ENCODE peak calls at places on chromosomes 1 and 21, in eight cellular contexts. One of them, this sample, is unnamed.

GRCh38 chr1:200670215-200671118 is 760 bp upstream of the DDX59 start:
- DNase-seq in tibial artery: peak
- DNase-seq in GM23248: peak
- DNase-seq in lower lobe of right lung: peak
- DNase-seq in K562: peak
- DNase-seq in CD4-positive, CD25-positive, alpha-beta regulatory T cell: peak
- DNase-seq in CD8-positive, alpha-beta T cell: no peak
- DNase-seq in endodermal cell: no peak
- DNase-seq in this sample: no peak

GRCh38 chr1:101198842-101199636 is 37.8 kb upstream of the S1PR1 start:
- DNase-seq in tibial artery: no peak
- DNase-seq in GM23248: no peak
- DNase-seq in lower lobe of right lung: no peak
- DNase-seq in K562: peak
- DNase-seq in CD4-positive, CD25-positive, alpha-beta regulatory T cell: no peak
- DNase-seq in CD8-positive, alpha-beta T cell: no peak
- DNase-seq in endodermal cell: no peak
- DNase-seq in this sample: no peak

GRCh38 chr1:94098585-94099111 is 22.3 kb downstream of the ABCA4 start:
- DNase-seq in tibial artery: no peak
- DNase-seq in GM23248: no peak
- DNase-seq in lower lobe of right lung: no peak
- DNase-seq in K562: no peak
- DNase-seq in CD4-positive, CD25-positive, alpha-beta regulatory T cell: no peak
- DNase-seq in CD8-positive, alpha-beta T cell: no peak
- DNase-seq in endodermal cell: no peak
- DNase-seq in this sample: no peak

GRCh38 chr1:78325293-78325692 is 165.5 kb upstream of the PTGFR start:
- DNase-seq in tibial artery: no peak
- DNase-seq in GM23248: no peak
- DNase-seq in lower lobe of right lung: no peak
- DNase-seq in K562: no peak
- DNase-seq in CD4-positive, CD25-positive, alpha-beta regulatory T cell: no peak
- DNase-seq in CD8-positive, alpha-beta T cell: no peak
- DNase-seq in endodermal cell: peak
- DNase-seq in this sample: no peak

GRCh38 chr1:14282583-14283186 is 315.8 kb upstream of the KAZN start:
- DNase-seq in tibial artery: no peak
- DNase-seq in GM23248: peak
- DNase-seq in lower lobe of right lung: no peak
- DNase-seq in K562: no peak
- DNase-seq in CD4-positive, CD25-positive, alpha-beta regulatory T cell: no peak
- DNase-seq in CD8-positive, alpha-beta T cell: no peak
- DNase-seq in endodermal cell: peak
- DNase-seq in this sample: no peak

GRCh38 chr1:247437551-247438535 is 20.1 kb downstream of the OR2B11 start:
- DNase-seq in tibial artery: no peak
- DNase-seq in GM23248: no peak
- DNase-seq in lower lobe of right lung: no peak
- DNase-seq in K562: no peak
- DNase-seq in CD4-positive, CD25-positive, alpha-beta regulatory T cell: no peak
- DNase-seq in CD8-positive, alpha-beta T cell: no peak
- DNase-seq in endodermal cell: no peak
- DNase-seq in this sample: no peak

GRCh38 chr1:151839457-151840409 is at the start of gene C2CD4D:
- DNase-seq in tibial artery: peak
- DNase-seq in GM23248: no peak
- DNase-seq in lower lobe of right lung: peak
- DNase-seq in K562: no peak
- DNase-seq in CD4-positive, CD25-positive, alpha-beta regulatory T cell: peak
- DNase-seq in CD8-positive, alpha-beta T cell: peak
- DNase-seq in endodermal cell: peak
- DNase-seq in this sample: peak

GRCh38 chr1:109151146-109151545 is 37.2 kb downstream of the ELAPOR1 start:
- DNase-seq in tibial artery: no peak
- DNase-seq in GM23248: peak
- DNase-seq in lower lobe of right lung: no peak
- DNase-seq in K562: peak
- DNase-seq in CD4-positive, CD25-positive, alpha-beta regulatory T cell: no peak
- DNase-seq in CD8-positive, alpha-beta T cell: no peak
- DNase-seq in endodermal cell: peak
- DNase-seq in this sample: no peak

GRCh38 chr21:44471341-44471740 is 16.0 kb downstream of the LRRC3 start:
- DNase-seq in tibial artery: no peak
- DNase-seq in GM23248: no peak
- DNase-seq in lower lobe of right lung: no peak
- DNase-seq in K562: no peak
- DNase-seq in CD4-positive, CD25-positive, alpha-beta regulatory T cell: no peak
- DNase-seq in CD8-positive, alpha-beta T cell: no peak
- DNase-seq in endodermal cell: no peak
- DNase-seq in this sample: no peak

GRCh38 chr1:109306832-109307362 is at the start of gene MYBPHL:
- DNase-seq in tibial artery: no peak
- DNase-seq in GM23248: no peak
- DNase-seq in lower lobe of right lung: peak
- DNase-seq in K562: no peak
- DNase-seq in CD4-positive, CD25-positive, alpha-beta regulatory T cell: no peak
- DNase-seq in CD8-positive, alpha-beta T cell: no peak
- DNase-seq in endodermal cell: peak
- DNase-seq in this sample: no peak

GRCh38 chr1:237863234-237863633 is 27.5 kb downstream of the ZP4 start:
- DNase-seq in tibial artery: no peak
- DNase-seq in GM23248: no peak
- DNase-seq in lower lobe of right lung: no peak
- DNase-seq in K562: no peak
- DNase-seq in CD4-positive, CD25-positive, alpha-beta regulatory T cell: no peak
- DNase-seq in CD8-positive, alpha-beta T cell: no peak
- DNase-seq in endodermal cell: peak
- DNase-seq in this sample: no peak

GRCh38 chr1:60425528-60425927 is 352.0 kb upstream of the C1orf87 start:
- DNase-seq in tibial artery: no peak
- DNase-seq in GM23248: peak
- DNase-seq in lower lobe of right lung: no peak
- DNase-seq in K562: peak
- DNase-seq in CD4-positive, CD25-positive, alpha-beta regulatory T cell: no peak
- DNase-seq in CD8-positive, alpha-beta T cell: no peak
- DNase-seq in endodermal cell: peak
- DNase-seq in this sample: no peak

GRCh38 chr21:37915516-37915915 is 741 bp downstream of the KCNJ6 start:
- DNase-seq in tibial artery: no peak
- DNase-seq in GM23248: no peak
- DNase-seq in lower lobe of right lung: no peak
- DNase-seq in K562: no peak
- DNase-seq in CD4-positive, CD25-positive, alpha-beta regulatory T cell: no peak
- DNase-seq in CD8-positive, alpha-beta T cell: no peak
- DNase-seq in endodermal cell: no peak
- DNase-seq in this sample: no peak

GRCh38 chr1:110210604-110211502 is 739 bp downstream of the KCNC4 start:
- DNase-seq in tibial artery: peak
- DNase-seq in GM23248: peak
- DNase-seq in lower lobe of right lung: peak
- DNase-seq in K562: peak
- DNase-seq in CD4-positive, CD25-positive, alpha-beta regulatory T cell: peak
- DNase-seq in CD8-positive, alpha-beta T cell: peak
- DNase-seq in endodermal cell: peak
- DNase-seq in this sample: peak

GRCh38 chr1:12434174-12434573 is 183.8 kb downstream of the DHRS3 start:
- DNase-seq in tibial artery: no peak
- DNase-seq in GM23248: peak
- DNase-seq in lower lobe of right lung: no peak
- DNase-seq in K562: peak
- DNase-seq in CD4-positive, CD25-positive, alpha-beta regulatory T cell: no peak
- DNase-seq in CD8-positive, alpha-beta T cell: peak
- DNase-seq in endodermal cell: no peak
- DNase-seq in this sample: peak

GRCh38 chr1:15153184-15153841 is at the start of gene TMEM51:
- DNase-seq in tibial artery: no peak
- DNase-seq in GM23248: peak
- DNase-seq in lower lobe of right lung: peak
- DNase-seq in K562: peak
- DNase-seq in CD4-positive, CD25-positive, alpha-beta regulatory T cell: no peak
- DNase-seq in CD8-positive, alpha-beta T cell: no peak
- DNase-seq in endodermal cell: peak
- DNase-seq in this sample: no peak

GRCh38 chr1:112938188-112938587 is 17.8 kb downstream of the SLC16A1 start:
- DNase-seq in tibial artery: no peak
- DNase-seq in GM23248: no peak
- DNase-seq in lower lobe of right lung: no peak
- DNase-seq in K562: no peak
- DNase-seq in CD4-positive, CD25-positive, alpha-beta regulatory T cell: no peak
- DNase-seq in CD8-positive, alpha-beta T cell: no peak
- DNase-seq in endodermal cell: no peak
- DNase-seq in this sample: no peak

GRCh38 chr21:37073417-37074194 is 552 bp downstream of the TTC3 start:
- DNase-seq in tibial artery: no peak
- DNase-seq in GM23248: peak
- DNase-seq in lower lobe of right lung: peak
- DNase-seq in K562: peak
- DNase-seq in CD4-positive, CD25-positive, alpha-beta regulatory T cell: peak
- DNase-seq in CD8-positive, alpha-beta T cell: peak
- DNase-seq in endodermal cell: no peak
- DNase-seq in this sample: peak

GRCh38 chr21:42056996-42057689 is 14.0 kb upstream of the UMODL1 start:
- DNase-seq in tibial artery: peak
- DNase-seq in GM23248: peak
- DNase-seq in lower lobe of right lung: peak
- DNase-seq in K562: no peak
- DNase-seq in CD4-positive, CD25-positive, alpha-beta regulatory T cell: no peak
- DNase-seq in CD8-positive, alpha-beta T cell: no peak
- DNase-seq in endodermal cell: no peak
- DNase-seq in this sample: no peak

DNA sequence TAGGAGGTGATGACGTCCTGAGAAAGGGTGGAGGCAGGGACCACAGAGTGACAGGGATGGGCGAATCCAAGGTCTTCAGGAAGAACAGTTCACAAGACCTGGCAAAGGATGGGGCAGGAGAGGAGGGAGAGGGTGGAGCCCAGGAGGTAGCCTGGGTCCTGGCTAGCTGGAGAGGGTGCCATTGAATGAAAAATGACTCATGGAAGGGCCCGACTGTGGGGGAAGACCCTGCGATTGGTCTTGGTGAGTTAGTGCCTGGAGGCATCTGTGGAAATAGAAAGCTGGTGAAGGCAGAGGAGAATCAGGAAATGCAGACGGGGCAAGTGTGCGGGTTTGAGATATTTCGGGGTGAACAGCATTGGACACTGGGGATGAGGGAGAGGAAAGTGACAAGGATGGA is 60.3 kb upstream of the SLC45A1 start:
- DNase-seq in tibial artery: no peak
- DNase-seq in GM23248: no peak
- DNase-seq in lower lobe of right lung: no peak
- DNase-seq in K562: no peak
- DNase-seq in CD4-positive, CD25-positive, alpha-beta regulatory T cell: no peak
- DNase-seq in CD8-positive, alpha-beta T cell: no peak
- DNase-seq in endodermal cell: no peak
- DNase-seq in this sample: no peak
- H3K27ac ChIP-seq in tibial artery: no peak
- H3K27ac ChIP-seq in GM23248: no peak
- H3K27ac ChIP-seq in lower lobe of right lung: peak
- H3K27ac ChIP-seq in K562: no peak
- H3K27ac ChIP-seq in CD4-positive, CD25-positive, alpha-beta regulatory T cell: no peak
- H3K27ac ChIP-seq in CD8-positive, alpha-beta T cell: no peak
- H3K27ac ChIP-seq in endodermal cell: no peak
- H3K27ac ChIP-seq in this sample: no peak

GRCh38 chr1:234019387-234019786 is 114.9 kb downstream of the SLC35F3 start:
- DNase-seq in tibial artery: no peak
- DNase-seq in GM23248: no peak
- DNase-seq in lower lobe of right lung: no peak
- DNase-seq in K562: no peak
- DNase-seq in CD4-positive, CD25-positive, alpha-beta regulatory T cell: no peak
- DNase-seq in CD8-positive, alpha-beta T cell: no peak
- DNase-seq in endodermal cell: no peak
- DNase-seq in this sample: no peak
- H3K27ac ChIP-seq in tibial artery: no peak
- H3K27ac ChIP-seq in GM23248: no peak
- H3K27ac ChIP-seq in lower lobe of right lung: no peak
- H3K27ac ChIP-seq in K562: no peak
- H3K27ac ChIP-seq in CD4-positive, CD25-positive, alpha-beta regulatory T cell: no peak
- H3K27ac ChIP-seq in CD8-positive, alpha-beta T cell: no peak
- H3K27ac ChIP-seq in endodermal cell: no peak
- H3K27ac ChIP-seq in this sample: no peak

DNA sequence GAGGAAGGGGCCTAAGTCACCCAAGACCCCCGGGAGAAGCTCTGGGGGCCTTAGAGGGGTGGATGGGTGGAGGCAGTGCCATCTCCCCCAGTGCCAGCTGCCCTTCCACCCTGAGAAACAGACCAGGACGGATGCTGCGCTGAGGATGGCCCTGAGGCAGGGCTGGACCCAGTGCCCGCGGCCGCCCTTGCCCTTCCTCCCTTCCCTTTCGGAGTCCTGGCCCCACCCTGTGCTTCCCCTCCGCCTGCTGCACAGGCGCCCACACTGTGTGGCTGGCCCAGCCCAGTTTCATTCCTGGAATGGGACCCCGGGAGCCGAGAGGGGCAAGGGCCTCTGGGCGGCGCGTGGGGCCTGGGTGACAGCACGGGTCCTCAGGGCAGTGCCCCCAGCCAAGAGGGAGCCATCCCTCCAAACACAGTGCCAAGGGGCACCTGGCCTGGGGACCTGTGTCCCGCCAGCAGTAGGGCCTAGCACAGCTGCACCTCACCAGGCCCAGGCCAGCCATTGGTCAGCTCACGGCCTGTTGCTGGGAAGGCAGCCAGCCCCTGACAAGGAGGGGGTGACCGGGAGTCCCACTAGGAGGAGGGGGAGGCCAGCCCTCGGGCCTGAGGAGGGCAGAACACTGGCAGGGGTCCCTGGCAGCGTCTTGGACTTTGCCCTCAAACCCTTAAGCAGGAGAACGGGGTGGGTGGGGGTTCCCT is 13.4 kb upstream of the SKI start:
- DNase-seq in tibial artery: no peak
- DNase-seq in GM23248: no peak
- DNase-seq in lower lobe of right lung: peak
- DNase-seq in K562: no peak
- DNase-seq in CD4-positive, CD25-positive, alpha-beta regulatory T cell: no peak
- DNase-seq in CD8-positive, alpha-beta T cell: no peak
- DNase-seq in endodermal cell: peak
- DNase-seq in this sample: no peak
- H3K27ac ChIP-seq in tibial artery: peak
- H3K27ac ChIP-seq in GM23248: peak
- H3K27ac ChIP-seq in lower lobe of right lung: peak
- H3K27ac ChIP-seq in K562: no peak
- H3K27ac ChIP-seq in CD4-positive, CD25-positive, alpha-beta regulatory T cell: no peak
- H3K27ac ChIP-seq in CD8-positive, alpha-beta T cell: no peak
- H3K27ac ChIP-seq in endodermal cell: peak
- H3K27ac ChIP-seq in this sample: no peak

DNA sequence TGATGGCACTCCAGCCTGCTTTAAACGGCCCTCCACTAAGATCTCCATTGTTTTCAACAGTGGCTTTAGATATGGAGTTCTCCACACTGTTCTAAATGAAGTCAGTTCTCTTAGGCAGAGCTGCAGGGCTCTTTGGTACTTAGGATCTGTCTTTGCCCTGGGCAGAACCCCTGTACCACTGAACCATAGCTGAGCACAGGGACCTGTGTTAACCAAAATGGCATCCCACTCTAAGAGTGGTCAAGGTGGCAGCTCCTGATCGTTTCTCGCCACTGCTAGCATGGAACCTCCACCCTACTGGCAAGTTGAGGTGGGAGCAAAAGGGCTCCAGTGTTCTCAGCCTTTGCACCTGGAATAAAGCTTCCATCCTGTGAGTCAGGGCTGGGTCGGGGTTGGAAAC is 186.7 kb downstream of the TM2D1 start:
- DNase-seq in tibial artery: no peak
- DNase-seq in GM23248: no peak
- DNase-seq in lower lobe of right lung: no peak
- DNase-seq in K562: no peak
- DNase-seq in CD4-positive, CD25-positive, alpha-beta regulatory T cell: no peak
- DNase-seq in CD8-positive, alpha-beta T cell: no peak
- DNase-seq in endodermal cell: no peak
- DNase-seq in this sample: no peak
- H3K27ac ChIP-seq in tibial artery: no peak
- H3K27ac ChIP-seq in GM23248: no peak
- H3K27ac ChIP-seq in lower lobe of right lung: no peak
- H3K27ac ChIP-seq in K562: no peak
- H3K27ac ChIP-seq in CD4-positive, CD25-positive, alpha-beta regulatory T cell: no peak
- H3K27ac ChIP-seq in CD8-positive, alpha-beta T cell: no peak
- H3K27ac ChIP-seq in endodermal cell: no peak
- H3K27ac ChIP-seq in this sample: no peak

This sample was measured in CD4-positive, alpha-beta T cell.